ENCODE peak calls at places on chromosomes 3 and 15, in four cellular contexts. B is HEK293T, L is GM12878, C is K562. W is an unnamed sample.

GRCh38 chr3:156160653-156161052 is 40.3 kb downstream of the KCNAB1 start:
- DNase-seq in B (no peak), L (peak; percentile 23), C (no peak), W (no peak)

GRCh38 chr3:151895478-151895877 is 22.0 kb downstream of the SUCNR1 start:
- DNase-seq in B (no peak), L (no peak), C (no peak), W (no peak)

GRCh38 chr15:74725241-74725774 is at the start of gene CYP1A1:
- DNase-seq in B (peak; percentile 61), L (no peak), C (no peak), W (no peak)

GRCh38 chr15:68190048-68190447 is 15.1 kb downstream of the CALML4 start:
- DNase-seq in B (no peak), L (no peak), C (no peak), W (no peak)

GRCh38 chr3:143856252-143856977 is 8.1 kb upstream of the SLC9A9 start:
- DNase-seq in B (no peak), L (no peak), C (no peak), W (no peak)

GRCh38 chr3:125150525-125151436 is 61.8 kb downstream of the SLC12A8 start:
- DNase-seq in B (peak; percentile 81), L (no peak), C (peak; percentile 46), W (peak; percentile 53)

GRCh38 chr3:11919390-11919789 is 72.7 kb upstream of the TAMM41 start:
- DNase-seq in B (no peak), L (no peak), C (no peak), W (no peak)

GRCh38 chr3:103056953-103057450 is 622.2 kb downstream of the ZPLD1 start:
- DNase-seq in B (no peak), L (no peak), C (no peak), W (no peak)

GRCh38 chr15:51388726-51389125 is 47.3 kb downstream of the GLDN start:
- DNase-seq in B (no peak), L (no peak), C (no peak), W (no peak)
- TF ChIP-seq FOXK2 in B (no peak), L (no peak), C (no peak), W (no peak)

GRCh38 chr15:67010898-67011619 is 54.3 kb upstream of the SMAD3 start:
- DNase-seq in B (no peak), L (no peak), C (no peak), W (no peak)
- TF ChIP-seq FOXK2 in B (no peak), L (no peak), C (no peak), W (no peak)

GRCh38 chr3:42654331-42655201 is 1.1 kb downstream of the ZBTB47 start:
- DNase-seq in B (peak; percentile 76), L (no peak), C (peak; percentile 83), W (peak; percentile 44)

GRCh38 chr3:42656680-42657610 is 3.4 kb downstream of the ZBTB47 start:
- DNase-seq in B (no peak), L (no peak), C (no peak), W (no peak)

GRCh38 chr3:42655331-42655888 is 1.9 kb downstream of the ZBTB47 start:
- DNase-seq in B (no peak), L (no peak), C (no peak), W (no peak)

GRCh38 chr3:42657675-42658074 is 4.2 kb downstream of the ZBTB47 start:
- DNase-seq in B (no peak), L (no peak), C (no peak), W (no peak)

DNA sequence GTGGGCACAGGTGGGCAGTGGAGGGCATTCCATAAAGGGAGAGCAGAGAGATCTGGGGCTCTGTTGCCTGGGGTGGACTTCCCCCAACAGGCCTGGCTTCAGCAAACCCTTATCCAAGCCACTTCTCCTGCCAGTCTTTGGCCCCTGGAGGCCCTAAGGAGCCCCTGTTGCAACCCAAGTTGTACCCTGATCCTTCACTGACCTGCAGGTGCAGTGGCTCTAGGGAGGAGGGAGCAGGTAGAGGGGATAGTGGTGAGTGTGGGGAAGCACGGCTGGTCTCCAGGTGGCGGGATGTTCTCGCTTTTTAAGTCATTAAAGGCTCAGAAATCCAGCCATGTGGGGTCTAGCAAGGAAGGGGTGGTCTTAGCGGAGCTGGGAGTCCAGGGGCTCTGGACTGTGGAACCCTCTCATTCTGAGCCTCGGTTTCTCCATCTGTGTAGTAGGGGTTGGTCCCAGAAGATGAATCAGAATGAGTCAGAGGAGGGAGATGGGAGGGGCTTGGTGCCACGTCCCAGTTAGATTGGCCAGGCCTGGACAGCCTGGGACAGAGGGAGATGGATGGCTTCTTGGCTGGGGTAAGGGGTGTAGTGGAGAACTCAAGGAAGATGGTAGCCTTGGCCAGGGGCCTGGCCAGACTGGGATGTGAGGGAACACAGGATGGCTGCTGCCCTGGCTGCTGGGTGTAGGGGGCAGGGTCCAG is 2.6 kb downstream of the ZBTB47 start:
- DNase-seq in B (no peak), L (no peak), C (no peak), W (no peak)
- TF ChIP-seq FOXK2 in B (no peak), L (no peak), C (no peak), W (no peak)

DNA sequence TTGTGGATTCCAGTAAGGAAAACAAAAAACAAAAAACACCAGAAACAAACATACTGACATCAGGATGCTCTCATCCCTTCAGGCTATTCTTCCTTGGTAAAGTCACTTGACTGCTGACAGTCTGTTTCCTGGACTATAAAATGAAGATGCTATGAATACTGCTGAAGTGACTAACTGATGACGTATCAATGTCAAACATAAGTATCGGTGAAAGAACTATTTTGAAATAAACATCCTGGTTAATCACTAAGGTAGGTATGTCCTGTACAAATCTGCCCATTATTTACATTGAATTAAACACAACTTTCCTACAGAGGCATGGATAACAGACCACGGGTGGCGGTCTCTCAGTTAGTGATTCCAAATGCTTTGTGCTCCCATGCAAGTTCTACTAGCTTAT is 45.9 kb downstream of the CHAC1 start:
- DNase-seq in B (no peak), L (no peak), C (no peak), W (no peak)
- TF ChIP-seq FOXK2 in B (no peak), L (no peak), C (no peak), W (no peak)

DNA sequence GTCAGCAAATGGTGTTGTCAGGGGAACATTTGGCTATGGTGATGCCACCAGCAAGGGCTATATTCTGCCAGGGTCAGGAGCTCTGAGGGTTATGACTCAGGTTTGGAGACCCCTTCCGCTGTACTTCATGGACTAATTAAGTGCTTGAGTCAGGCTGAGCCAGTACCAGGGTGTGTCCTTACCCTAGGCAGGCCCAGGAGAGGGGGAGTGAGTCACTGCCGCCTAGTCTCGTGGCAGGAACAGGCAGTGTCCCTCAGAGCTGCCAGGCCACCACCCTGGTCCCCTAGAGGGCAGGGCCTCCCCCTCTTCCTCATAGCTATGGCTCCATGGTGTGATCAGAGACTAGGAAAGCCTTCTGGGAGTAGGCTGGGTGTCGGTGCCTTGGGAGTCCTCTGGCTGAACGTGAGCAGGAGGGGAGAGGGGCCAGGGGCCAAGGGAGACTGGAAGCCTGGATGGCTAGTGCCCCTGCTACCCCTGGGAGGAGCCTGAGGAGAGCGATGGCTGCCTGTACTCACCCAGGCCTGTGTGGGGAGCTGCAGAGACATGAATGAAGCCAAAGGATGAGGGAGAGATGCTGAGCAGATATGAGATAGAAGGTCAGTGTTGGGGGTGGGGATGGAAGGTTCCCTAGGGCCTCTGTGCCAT is 10.6 kb downstream of the MAPKAPK3 start:
- DNase-seq in B (peak; percentile 33), L (no peak), C (no peak), W (no peak)
- TF ChIP-seq FOXK2 in B (no peak), L (no peak), C (no peak), W (no peak)

GRCh38 chr3:39960515-39961403 is 151.3 kb downstream of the MYRIP start:
- DNase-seq in B (no peak), L (no peak), C (no peak), W (no peak)
- TF ChIP-seq FOXK2 in B (no peak), L (no peak), C (no peak), W (no peak)

DNA sequence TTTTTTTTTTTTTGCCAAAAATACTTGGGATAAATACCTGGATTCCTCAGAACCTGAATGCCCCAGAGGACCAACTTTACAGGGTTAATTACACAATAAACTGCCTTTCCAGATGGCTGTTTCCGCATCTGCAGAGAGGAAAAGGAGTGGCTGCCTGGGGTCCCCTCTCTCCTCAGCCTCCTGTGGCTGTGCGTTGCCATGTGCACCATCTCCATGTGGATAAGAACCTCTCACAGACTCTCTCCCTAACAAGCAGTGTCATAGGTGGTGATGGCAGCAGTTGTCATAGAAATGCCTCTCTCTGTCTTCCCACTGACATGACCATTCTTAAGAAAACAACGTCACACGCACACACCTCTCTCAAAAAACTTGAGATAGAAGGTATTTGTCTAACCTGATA is 179.4 kb downstream of the RPLP1 start:
- DNase-seq in B (no peak), L (no peak), C (no peak), W (no peak)
- TF ChIP-seq FOXK2 in B (no peak), L (no peak), C (no peak), W (no peak)